ENCODE peak calls at places on chromosome X, in five cellular contexts. Y is GM12891, C is heart left ventricle, O is HCT116, D is uterus. G is an unnamed sample.
A peak's percentile ranks its signal among the peaks of the same experiment; 100 is the strongest.

GRCh38 chrX:44062842-44063241 is 89.7 kb upstream of the NDP start:
- DNase-seq in C (no peak), D (no peak), O (no peak), Y (no peak), G (no peak)

GRCh38 chrX:38662640-38663039 is 101.3 kb downstream of the TSPAN7 start:
- DNase-seq in D (no peak), Y (no peak), C (no peak), O (no peak), G (no peak)

GRCh38 chrX:6505960-6506359 is 29.0 kb downstream of the VCX3A start:
- DNase-seq in O (no peak), Y (no peak), D (no peak), C (no peak), G (no peak)

GRCh38 chrX:20061869-20062254 is 54.8 kb downstream of the MAP7D2 start:
- DNase-seq in C (no peak), Y (no peak), D (no peak), O (no peak), G (no peak)

GRCh38 chrX:6718766-6719165 is 183.8 kb upstream of the VCX3A start:
- DNase-seq in O (no peak), C (no peak), D (no peak), Y (no peak), G (no peak)

GRCh38 chrX:18887177-18887820 is 96.6 kb downstream of the PHKA2 start:
- DNase-seq in O (no peak), D (no peak), Y (no peak), C (peak; percentile 46), G (no peak)

GRCh38 chrX:72255445-72255844 is 16.6 kb upstream of the ERCC6L start:
- DNase-seq in D (no peak), C (no peak), Y (no peak), O (no peak), G (no peak)

GRCh38 chrX:40176256-40176978 is 78.7 kb upstream of the BCOR start:
- DNase-seq in O (no peak), Y (no peak), D (peak; percentile 67), C (peak; percentile 81), G (peak; percentile 71)

GRCh38 chrX:20205927-20206708 is 60.6 kb downstream of the RPS6KA3 start:
- DNase-seq in Y (peak; percentile 4), O (no peak), D (no peak), C (peak; percentile 19), G (no peak)

GRCh38 chrX:41781500-41781899 is 57.5 kb downstream of the GPR82 start:
- DNase-seq in C (no peak), D (no peak), O (peak; percentile 31), Y (no peak), G (peak; percentile 46)

GRCh38 chrX:123773258-123773978 is 40.6 kb upstream of the THOC2 start:
- DNase-seq in Y (no peak), C (no peak), O (no peak), D (no peak), G (no peak)

GRCh38 chrX:18354369-18355329 is at the start of gene SCML2:
- DNase-seq in O (no peak), Y (no peak), C (peak; percentile 21), D (peak; percentile 43), G (peak; percentile 73)

GRCh38 chrX:121802881-121803412 is 755.5 kb downstream of the GLUD2 start:
- DNase-seq in O (no peak), C (no peak), D (no peak), Y (no peak), G (no peak)

GRCh38 chrX:2928583-2929434 is at the start of gene ARSD:
- DNase-seq in C (peak; percentile 87), Y (peak; percentile 41), O (peak; percentile 55), D (peak; percentile 91), G (no peak)

GRCh38 chrX:153820601-153821000 is 9.7 kb downstream of the PDZD4 start:
- DNase-seq in D (no peak), Y (no peak), C (no peak), O (no peak), G (no peak)

GRCh38 chrX:19382500-19383145 is 38.9 kb downstream of the PDHA1 start:
- DNase-seq in O (peak; percentile 15), Y (no peak), C (peak; percentile 11), D (no peak), G (peak; percentile 44)

GRCh38 chrX:17930850-17931249 is 69.8 kb upstream of the RAI2 start:
- DNase-seq in D (no peak), C (no peak), Y (no peak), O (no peak), G (no peak)

GRCh38 chrX:19094654-19095053 is 27.6 kb downstream of the ADGRG2 start:
- DNase-seq in O (no peak), Y (no peak), D (no peak), C (peak; percentile 12), G (no peak)

GRCh38 chrX:148872881-148873280 is 372.5 kb downstream of the AFF2 start:
- DNase-seq in O (no peak), D (no peak), Y (no peak), C (no peak), G (no peak)

GRCh38 chrX:72280210-72280882 is 3.3 kb upstream of the RPS4X start:
- DNase-seq in Y (no peak), O (no peak), C (no peak), D (no peak), G (no peak)

GRCh38 chrX:17638731-17639130 is 98.6 kb upstream of the SCML1 start:
- DNase-seq in D (no peak), O (no peak), Y (no peak), C (no peak), G (no peak)

GRCh38 chrX:154411322-154411980 is at the start of gene TAFAZZIN:
- DNase-seq in O (no peak), C (peak; percentile 75), D (peak; percentile 73), Y (peak; percentile 81), G (peak; percentile 85)

GRCh38 chrX:44042124-44042523 is 68.9 kb upstream of the NDP start:
- DNase-seq in Y (no peak), D (no peak), C (no peak), O (no peak), G (no peak)

GRCh38 chrX:1418901-1419544 is 27.1 kb upstream of the SLC25A6 start:
- DNase-seq in D (no peak), Y (no peak), O (no peak), C (no peak), G (no peak)

GRCh38 chrX:1416965-1417760 is 25.2 kb upstream of the SLC25A6 start:
- DNase-seq in O (no peak), D (no peak), C (no peak), Y (no peak), G (no peak)

GRCh38 chrX:1416327-1416784 is 24.4 kb upstream of the SLC25A6 start:
- DNase-seq in D (no peak), O (no peak), C (no peak), Y (no peak), G (no peak)

GRCh38 chrX:1419545-1420355 is 27.8 kb upstream of the SLC25A6 start:
- DNase-seq in D (no peak), C (no peak), O (no peak), Y (no peak), G (no peak)

GRCh38 chrX:1417921-1418875 is 26.3 kb upstream of the SLC25A6 start:
- DNase-seq in C (no peak), D (no peak), Y (no peak), O (no peak), G (no peak)
- TF ChIP-seq POLR2A in C (no peak), D (no peak), Y (no peak), O (no peak), G (no peak)

GRCh38 chrX:68503830-68504229 is 5.0 kb downstream of the YIPF6 start:
- DNase-seq in C (no peak), D (no peak), O (no peak), Y (no peak), G (no peak)

GRCh38 chrX:68500105-68500504 is 1.3 kb downstream of the YIPF6 start:
- DNase-seq in O (no peak), D (no peak), C (no peak), Y (no peak), G (no peak)

GRCh38 chrX:68504237-68504636 is 5.4 kb downstream of the YIPF6 start:
- DNase-seq in C (no peak), D (no peak), O (no peak), Y (no peak), G (peak; percentile 13)

GRCh38 chrX:68498044-68498507 is 775 bp upstream of the YIPF6 start:
- DNase-seq in C (no peak), Y (no peak), O (no peak), D (no peak), G (peak; percentile 43)

DNA sequence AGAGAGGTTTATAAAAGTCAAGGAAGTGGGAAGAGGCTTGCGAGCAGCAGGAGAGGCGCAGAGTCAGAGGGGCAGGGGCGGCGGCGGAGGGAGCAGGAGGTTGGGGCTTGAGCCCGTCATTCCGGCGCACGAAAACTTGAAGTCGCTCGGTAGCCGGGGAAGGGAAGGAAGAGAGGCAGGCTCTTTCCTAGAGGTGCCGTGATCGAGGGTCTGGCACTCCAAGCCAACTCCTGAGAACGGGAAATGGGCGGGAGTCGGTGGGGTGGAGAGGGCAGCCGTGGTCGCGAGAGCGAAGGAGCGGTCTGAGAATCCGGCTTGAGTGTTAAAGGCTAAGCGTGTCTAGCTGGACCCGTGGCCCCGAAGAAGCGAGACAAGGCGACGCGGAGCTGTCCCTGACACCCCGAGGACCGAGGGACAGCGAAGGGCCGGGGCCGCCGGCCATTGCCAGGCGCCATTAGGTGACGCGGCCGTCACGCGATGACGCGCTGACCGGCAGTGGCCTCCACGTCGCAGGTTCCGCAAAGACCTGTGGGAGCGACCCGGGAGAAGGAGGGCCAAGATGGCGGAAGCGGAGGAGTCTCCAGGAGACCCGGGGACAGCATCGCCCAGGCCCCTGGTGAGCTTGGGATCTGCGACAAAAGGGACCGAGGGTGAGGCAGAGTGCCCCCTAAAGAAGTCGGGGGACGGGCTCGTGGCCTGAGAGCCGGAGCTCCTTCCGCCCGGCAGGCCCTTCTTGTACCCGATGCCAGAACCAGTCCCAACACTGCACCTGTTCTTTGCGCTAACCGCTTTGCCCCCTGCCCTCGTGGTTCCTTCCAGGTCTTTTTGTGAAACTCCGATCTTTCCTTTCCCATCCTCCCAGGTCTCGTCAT is at the start of gene YIPF6:
- DNase-seq in D (peak; percentile 74), Y (peak; percentile 39), O (peak; percentile 40), C (peak; percentile 82), G (peak; percentile 89)
- TF ChIP-seq POLR2A in D (peak; percentile 70), Y (peak; percentile 93), O (peak; percentile 85), C (no peak), G (peak; percentile 98)

DNA sequence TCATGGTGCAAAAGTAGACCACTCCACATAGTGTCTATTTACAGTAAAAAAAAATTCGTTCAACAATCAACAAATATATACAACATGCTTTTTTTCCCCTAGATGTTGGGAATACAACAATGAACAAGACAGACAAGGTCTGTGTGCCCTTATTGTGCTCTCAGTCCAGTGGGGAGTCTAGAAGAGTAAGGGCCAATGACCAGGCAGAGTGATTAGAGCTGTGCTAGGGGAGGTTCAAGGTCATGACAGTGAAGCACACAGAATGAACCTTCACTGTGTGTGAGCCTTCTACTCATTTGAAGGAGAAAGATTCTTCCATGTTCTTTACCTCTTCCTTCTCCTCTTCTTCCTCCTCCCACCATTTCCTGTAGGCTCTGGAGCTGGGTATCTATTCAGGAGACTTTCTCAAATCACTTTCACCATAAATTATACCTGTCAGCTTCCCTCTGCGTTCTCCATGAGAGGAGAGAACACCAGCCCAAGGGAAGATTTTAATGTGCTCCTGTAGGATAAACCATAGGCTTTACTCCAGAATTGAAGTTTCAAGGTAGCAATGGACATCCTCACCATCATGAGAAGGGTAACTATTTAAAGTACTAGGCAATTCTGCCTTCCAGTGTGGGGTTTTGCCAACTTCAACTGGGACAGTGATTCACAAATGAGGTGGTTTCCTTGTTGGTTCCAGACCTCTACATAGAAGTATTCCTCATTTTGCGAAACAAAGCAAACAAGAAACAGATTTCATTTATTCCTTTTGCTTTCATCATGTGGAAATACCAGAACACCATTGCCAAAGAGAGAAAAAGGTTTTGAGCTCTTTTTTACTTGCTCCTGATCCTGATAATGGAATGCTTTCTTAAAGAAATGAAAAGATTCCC is 246.9 kb upstream of the GPC4 start:
- DNase-seq in C (no peak), O (no peak), D (no peak), Y (no peak), G (no peak)
- TF ChIP-seq POLR2A in C (no peak), O (no peak), D (no peak), Y (no peak), G (no peak)

GRCh38 chrX:37349131-37350033 is at the start of gene PRRG1:
- DNase-seq in C (peak; percentile 75), Y (no peak), O (peak; percentile 61), D (peak; percentile 74), G (peak; percentile 60)
- TF ChIP-seq POLR2A in C (no peak), Y (no peak), O (no peak), D (peak; percentile 42), G (no peak)

G was measured in erythroblast.